ENCODE peak calls at places on chromosomes 5 and 9, in ten cellular contexts. V is putamen, C is H7, F is posterior vena cava, Q is HuH-7, L is fibroblast of lung, W is HuH-7.5, M is mammary epithelial cell, E is smooth muscle cell of the brain vasculature, R is NCI-H82. T is an unnamed sample.

GRCh38 chr5:143491644-143492043 is 88.2 kb upstream of the NR3C1 start:
- DNase-seq in V (no peak), C (no peak), F (no peak), Q (peak; percentile 17), L (no peak), W (peak; percentile 10), M (no peak), E (no peak), R (no peak), T (no peak)

GRCh38 chr5:7927466-7928375 is 58.8 kb downstream of the MTRR start:
- DNase-seq in V (peak; percentile 23), C (peak; percentile 72), F (no peak), Q (peak; percentile 41), L (peak; percentile 39), W (peak; percentile 43), M (peak; percentile 33), E (no peak), R (peak; percentile 72), T (peak; percentile 22)

GRCh38 chr5:108801776-108802175 is 54.1 kb downstream of the FER start:
- DNase-seq in V (no peak), C (no peak), F (no peak), Q (no peak), L (peak; percentile 96), W (no peak), M (peak; percentile 86), E (peak; percentile 29), R (no peak), T (no peak)

GRCh38 chr5:142748568-142749249 is 21.5 kb upstream of the ARHGAP26 start:
- DNase-seq in V (no peak), C (peak; percentile 49), F (no peak), Q (no peak), L (no peak), W (no peak), M (peak; percentile 76), E (no peak), R (peak; percentile 35), T (no peak)

GRCh38 chr5:123997354-123998215 is 485.6 kb downstream of the CSNK1G3 start:
- DNase-seq in V (no peak), C (no peak), F (no peak), Q (peak; percentile 17), L (peak; percentile 87), W (peak; percentile 12), M (peak; percentile 60), E (no peak), R (no peak), T (no peak)

GRCh38 chr9:92664394-92665152 is 5.4 kb downstream of the IPPK start:
- DNase-seq in V (no peak), C (peak; percentile 48), F (peak; percentile 51), Q (no peak), L (peak; percentile 57), W (no peak), M (no peak), E (no peak), R (no peak), T (no peak)

GRCh38 chr9:17229945-17230560 is 95.2 kb downstream of the CNTLN start:
- DNase-seq in V (no peak), C (no peak), F (no peak), Q (no peak), L (no peak), W (no peak), M (no peak), E (no peak), R (no peak), T (no peak)

GRCh38 chr5:109532773-109533364 is 123.1 kb upstream of the PJA2 start:
- DNase-seq in V (no peak), C (no peak), F (no peak), Q (no peak), L (peak; percentile 62), W (no peak), M (no peak), E (no peak), R (peak; percentile 5), T (no peak)

GRCh38 chr5:72648511-72648910 is 141.3 kb upstream of the ZNF366 start:
- DNase-seq in V (no peak), C (no peak), F (no peak), Q (no peak), L (peak; percentile 15), W (no peak), M (no peak), E (no peak), R (no peak), T (no peak)

GRCh38 chr5:6772886-6773285 is 59.7 kb downstream of the TENT4A start:
- DNase-seq in V (peak; percentile 81), C (peak; percentile 35), F (no peak), Q (no peak), L (no peak), W (no peak), M (no peak), E (no peak), R (peak; percentile 13), T (no peak)

GRCh38 chr9:127463891-127464290 is 12.6 kb downstream of the LRSAM1 start:
- DNase-seq in V (no peak), C (no peak), F (no peak), Q (no peak), L (peak; percentile 79), W (no peak), M (no peak), E (no peak), R (no peak), T (no peak)

GRCh38 chr5:151123897-151124751 is 33.5 kb downstream of the ANXA6 start:
- DNase-seq in V (no peak), C (no peak), F (no peak), Q (no peak), L (peak; percentile 36), W (no peak), M (no peak), E (no peak), R (no peak), T (no peak)

GRCh38 chr9:133002147-133003070 is 23.9 kb downstream of the GFI1B start:
- DNase-seq in V (no peak), C (peak; percentile 56), F (peak; percentile 57), Q (no peak), L (no peak), W (no peak), M (peak; percentile 88), E (no peak), R (no peak), T (no peak)

GRCh38 chr5:139746691-139747582 is 48.7 kb upstream of the PSD2 start:
- DNase-seq in V (no peak), C (peak; percentile 87), F (no peak), Q (no peak), L (peak; percentile 50), W (no peak), M (no peak), E (no peak), R (peak; percentile 94), T (no peak)